ENCODE peak calls at places on chromosomes 2 and 18, in six cellular contexts. P is HCT116, V is heart left ventricle, X is AG08396, U is Calu3, T is ELR. E is an unnamed sample.

GRCh38 chr2:124035001-124035400 is 9.9 kb downstream of the CNTNAP5 start:
- DNase-seq in P (no peak), T (no peak), U (no peak), X (no peak), V (no peak), E (no peak)

GRCh38 chr2:216724190-216724589 is 28.8 kb upstream of the IGFBP5 start:
- DNase-seq in U (no peak), V (no peak), X (no peak), T (no peak), P (no peak), E (no peak)

GRCh38 chr18:56127322-56128099 is 510.9 kb downstream of the TXNL1 start:
- DNase-seq in V (no peak), T (no peak), X (no peak), P (no peak), U (no peak), E (no peak)

GRCh38 chr2:51553456-51553855 is 521.5 kb upstream of the NRXN1 start:
- DNase-seq in T (no peak), X (no peak), V (no peak), P (no peak), U (no peak), E (no peak)

GRCh38 chr18:79856119-79857080 is 58.7 kb downstream of the KCNG2 start:
- DNase-seq in V (no peak), P (no peak), U (no peak), X (peak; percentile 71), T (no peak), E (no peak)

GRCh38 chr2:195408196-195408595 is 248.8 kb upstream of the SLC39A10 start:
- DNase-seq in V (no peak), P (no peak), U (no peak), T (no peak), X (no peak), E (no peak)

GRCh38 chr2:177396630-177397460 is 4.3 kb downstream of the AGPS start:
- DNase-seq in T (peak; percentile 85), X (peak; percentile 36), V (no peak), U (peak; percentile 28), P (no peak), E (no peak)

GRCh38 chr2:119149611-119150010 is 8.9 kb downstream of the C1QL2 start:
- DNase-seq in P (no peak), U (no peak), V (no peak), T (no peak), X (no peak), E (no peak)

GRCh38 chr2:204177977-204178522 is 241.5 kb downstream of the ICOS start:
- DNase-seq in U (peak; percentile 51), T (peak; percentile 24), V (peak; percentile 62), X (peak; percentile 28), P (peak; percentile 19), E (peak; percentile 31)

GRCh38 chr2:71949537-71949798 is 198.2 kb downstream of the CYP26B1 start:
- DNase-seq in P (no peak), V (no peak), T (no peak), X (no peak), U (no peak), E (no peak)

GRCh38 chr2:172328103-172328835 is 99.1 kb upstream of the ITGA6 start:
- DNase-seq in T (no peak), V (no peak), X (no peak), U (no peak), P (no peak), E (no peak)

GRCh38 chr2:20551231-20551944 is 99.5 kb downstream of the HS1BP3 start:
- DNase-seq in X (peak; percentile 42), P (no peak), V (no peak), T (no peak), U (no peak), E (no peak)